ENCODE peak calls at places on chromosomes 2 and 18, in six cellular contexts. Q, P, H, A, E and K are unnamed samples.

GRCh38 chr2:128498086-128498485 is 179.4 kb upstream of the HS6ST1 start:
- DNase-seq in Q (no peak), H (no peak), E (no peak), A (no peak), P (no peak), K (no peak)

GRCh38 chr2:32805104-32806095 is 141.4 kb upstream of the LTBP1 start:
- DNase-seq in E (no peak), Q (no peak), A (peak), H (no peak), P (peak), K (peak)

GRCh38 chr2:11481426-11481788 is 15.4 kb upstream of the E2F6 start:
- DNase-seq in H (no peak), Q (no peak), A (no peak), E (no peak), P (no peak), K (no peak)

GRCh38 chr2:133266075-133266925 is 302.0 kb downstream of the NCKAP5 start:
- DNase-seq in Q (peak), A (no peak), E (no peak), P (no peak), H (peak), K (no peak)

GRCh38 chr2:193703411-193703810 is 1508.7 kb upstream of the TMEFF2 start:
- DNase-seq in E (no peak), Q (no peak), H (no peak), P (no peak), A (no peak), K (no peak)

GRCh38 chr2:131050896-131051295 is 42.4 kb downstream of the FAM168B start:
- DNase-seq in P (no peak), A (no peak), E (no peak), Q (no peak), H (no peak), K (no peak)

GRCh38 chr2:15561574-15562344 is 625 bp upstream of the NBAS start:
- DNase-seq in P (peak), A (no peak), E (no peak), H (no peak), Q (no peak), K (peak)

GRCh38 chr2:239824051-239824694 is 201.0 kb downstream of the NDUFA10 start:
- DNase-seq in A (no peak), Q (peak), E (peak), H (peak), P (no peak), K (peak)

GRCh38 chr2:24855703-24856102 is 62.5 kb downstream of the CENPO start:
- DNase-seq in A (peak), E (no peak), H (no peak), Q (no peak), P (peak), K (no peak)

GRCh38 chr2:146374505-146374904 is 1470.3 kb upstream of the ACVR2A start:
- DNase-seq in P (peak), A (no peak), H (no peak), Q (no peak), E (no peak), K (no peak)

GRCh38 chr2:133652407-133652806 is 84.1 kb upstream of the NCKAP5 start:
- DNase-seq in A (no peak), P (peak), H (no peak), E (no peak), Q (no peak), K (no peak)

GRCh38 chr2:63506350-63506749 is 81.9 kb downstream of the WDPCP start:
- DNase-seq in P (no peak), H (no peak), E (no peak), Q (no peak), A (no peak), K (no peak)

GRCh38 chr2:33215983-33216382 is 260.5 kb upstream of the RASGRP3 start:
- DNase-seq in A (peak), P (no peak), H (no peak), Q (no peak), E (no peak), K (no peak)

GRCh38 chr18:56869189-56869777 is 218.1 kb downstream of the WDR7 start:
- DNase-seq in H (no peak), P (peak), A (peak), Q (no peak), E (no peak), K (peak)

GRCh38 chr2:136134126-136134525 is 16.2 kb upstream of the CXCR4 start:
- DNase-seq in Q (no peak), P (no peak), H (no peak), A (no peak), E (no peak), K (no peak)

GRCh38 chr2:65053199-65053598 is 3.0 kb upstream of the CEP68 start:
- DNase-seq in H (no peak), P (no peak), Q (no peak), A (no peak), E (no peak), K (no peak)

GRCh38 chr2:236408786-236409185 is 144.6 kb upstream of the ASB18 start:
- DNase-seq in E (no peak), A (no peak), P (no peak), H (no peak), Q (no peak), K (no peak)

GRCh38 chr2:152387046-152387445 is 52.1 kb downstream of the FMNL2 start:
- DNase-seq in E (no peak), A (peak), P (peak), Q (no peak), H (no peak), K (no peak)

GRCh38 chr2:147420517-147420916 is 424.3 kb upstream of the ACVR2A start:
- DNase-seq in H (peak), Q (no peak), E (no peak), A (no peak), P (no peak), K (no peak)

GRCh38 chr2:163778045-163778753 is 42.4 kb upstream of the FIGN start:
- DNase-seq in H (no peak), P (peak), E (no peak), Q (no peak), A (peak), K (peak)

GRCh38 chr2:109428281-109428680 is 185.5 kb downstream of the SEPTIN10 start:
- DNase-seq in P (no peak), Q (no peak), A (no peak), H (no peak), E (no peak), K (no peak)

GRCh38 chr2:21276163-21276562 is 152.4 kb downstream of the TDRD15 start:
- DNase-seq in Q (no peak), A (no peak), E (no peak), P (no peak), H (no peak), K (no peak)

GRCh38 chr2:161031516-161031915 is 128.7 kb upstream of the TANK start:
- DNase-seq in H (no peak), Q (no peak), A (no peak), E (no peak), P (peak), K (no peak)

GRCh38 chr18:58687871-58688308 is 16.6 kb downstream of the MALT1 start:
- DNase-seq in E (no peak), P (no peak), H (no peak), Q (no peak), A (no peak), K (no peak)

GRCh38 chr2:223442874-223443273 is 159.3 kb downstream of the SCG2 start:
- DNase-seq in E (no peak), Q (no peak), H (no peak), P (peak), A (peak), K (no peak)

GRCh38 chr2:46451131-46451711 is 28.1 kb upstream of the TMEM247 start:
- DNase-seq in P (peak), A (peak), Q (no peak), H (no peak), E (no peak), K (peak)

GRCh38 chr2:109126501-109126860 is 2.5 kb upstream of the SH3RF3 start:
- DNase-seq in P (peak), A (peak), E (no peak), H (no peak), Q (no peak), K (peak)

GRCh38 chr2:184302506-184302905 is 295.8 kb upstream of the ZNF804A start:
- DNase-seq in H (no peak), Q (no peak), P (no peak), E (no peak), A (peak), K (no peak)

GRCh38 chr2:19425419-19425818 is 67.0 kb upstream of the OSR1 start:
- DNase-seq in H (no peak), P (no peak), E (no peak), A (no peak), Q (no peak), K (no peak)

GRCh38 chr2:60525859-60526258 is 27.6 kb downstream of the BCL11A start:
- DNase-seq in Q (no peak), P (no peak), A (no peak), E (no peak), H (no peak), K (no peak)

GRCh38 chr2:60522462-60522861 is 31.0 kb downstream of the BCL11A start:
- DNase-seq in Q (no peak), H (no peak), A (no peak), P (no peak), E (no peak), K (no peak)

GRCh38 chr2:60520917-60521539 is 32.4 kb downstream of the BCL11A start:
- DNase-seq in Q (no peak), P (no peak), A (no peak), E (no peak), H (no peak), K (no peak)

GRCh38 chr2:60526623-60527022 is 26.8 kb downstream of the BCL11A start:
- DNase-seq in A (no peak), E (no peak), Q (no peak), P (no peak), H (no peak), K (no peak)

DNA sequence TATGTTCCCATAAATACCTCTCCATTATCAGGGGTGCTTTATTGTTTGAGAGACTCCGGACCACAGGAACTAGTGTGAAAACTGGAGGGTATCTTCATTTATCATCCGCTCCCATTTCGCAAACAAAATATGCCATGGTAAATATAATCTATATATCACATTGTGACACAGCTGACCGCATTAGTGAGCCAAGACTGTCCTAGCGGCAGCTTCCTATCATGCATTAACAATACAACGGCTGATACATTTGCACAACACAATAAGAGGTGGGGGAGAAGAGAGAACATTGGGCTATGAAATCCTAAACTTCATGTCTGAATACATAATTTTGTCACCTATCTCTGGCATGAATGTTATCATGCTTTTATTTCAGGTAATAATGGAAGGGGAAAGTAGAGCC is 29.5 kb downstream of the BCL11A start:
- DNase-seq in E (no peak), P (no peak), H (no peak), Q (no peak), A (no peak), K (no peak)
- H3K27ac ChIP-seq in E (no peak), P (no peak), H (no peak), Q (no peak), A (no peak), K (no peak)

GRCh38 chr2:218832520-218832919 is 917 bp upstream of the PRKAG3 start:
- DNase-seq in P (no peak), E (no peak), A (no peak), Q (no peak), H (no peak), K (no peak)

GRCh38 chr2:218837495-218837894 is 5.9 kb upstream of the PRKAG3 start:
- DNase-seq in A (no peak), H (no peak), P (no peak), Q (no peak), E (no peak), K (no peak)

GRCh38 chr2:218833023-218833609 is 1.5 kb upstream of the PRKAG3 start:
- DNase-seq in P (no peak), A (no peak), Q (no peak), H (no peak), E (no peak), K (no peak)

GRCh38 chr2:218832081-218832480 is 478 bp upstream of the PRKAG3 start:
- DNase-seq in A (no peak), Q (no peak), P (no peak), E (no peak), H (no peak), K (no peak)

DNA sequence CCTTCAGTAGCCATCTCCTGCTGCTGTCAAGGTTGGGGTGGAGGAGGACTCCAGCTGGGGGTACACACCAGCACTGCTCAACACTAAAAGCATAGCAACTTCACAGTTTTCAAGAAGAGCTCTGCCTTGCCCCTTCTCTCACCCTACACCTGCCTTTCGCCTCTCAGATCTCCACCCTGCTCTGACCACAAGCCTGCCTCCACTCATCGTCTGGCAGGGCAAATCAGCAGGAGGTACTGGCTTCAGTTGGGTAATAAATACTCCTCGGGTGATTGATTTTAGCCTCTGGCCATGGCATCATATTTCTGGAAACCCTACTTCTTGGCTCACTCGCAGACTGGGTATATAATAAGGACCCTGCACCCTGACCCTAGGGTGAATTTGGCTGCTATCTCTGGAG is 3.1 kb upstream of the PRKAG3 start:
- DNase-seq in E (no peak), Q (no peak), H (no peak), A (no peak), P (no peak), K (no peak)
- H4K91ac ChIP-seq in E (no peak), Q (no peak), H (no peak), A (no peak), P (no peak), K (no peak)

DNA sequence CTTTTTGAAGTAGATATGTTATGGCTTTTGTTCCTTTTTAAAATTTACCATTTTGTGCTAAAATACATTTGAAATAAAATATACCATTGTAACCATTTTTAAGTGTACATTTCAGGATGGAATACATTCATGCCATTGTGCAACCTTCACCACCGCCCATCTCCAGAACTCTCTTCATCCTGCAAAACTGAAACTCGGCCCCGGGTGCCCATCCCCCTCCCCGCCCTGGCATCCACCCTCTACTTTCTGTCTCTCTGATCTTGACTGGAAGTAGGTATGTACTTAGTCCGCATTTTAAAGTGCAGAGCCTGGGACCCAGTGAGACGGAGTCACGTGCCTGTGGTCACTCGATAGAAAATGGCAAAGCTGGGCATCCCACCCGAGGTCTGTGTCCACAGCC is 45.6 kb downstream of the DIPK1C start:
- DNase-seq in E (no peak), P (no peak), A (no peak), Q (no peak), H (no peak), K (no peak)
- H3K27ac ChIP-seq in E (no peak), P (no peak), A (no peak), Q (peak), H (no peak), K (no peak)

GRCh38 chr2:119264781-119265692 is 41.4 kb downstream of the STEAP3 start:
- DNase-seq in E (no peak), Q (no peak), A (peak), P (peak), H (peak), K (peak)
- H4K91ac ChIP-seq in E (no peak), Q (no peak), A (no peak), P (no peak), H (no peak), K (no peak)

GRCh38 chr18:12884521-12885323 is 685 bp upstream of the PTPN2 start:
- DNase-seq in P (no peak), A (no peak), E (no peak), Q (no peak), H (no peak), K (no peak)
- H3K27ac ChIP-seq in P (peak), A (peak), E (no peak), Q (no peak), H (no peak), K (no peak)

GRCh38 chr2:61534926-61535325 is 3.2 kb downstream of the XPO1 start:
- DNase-seq in A (no peak), Q (no peak), H (no peak), P (peak), E (no peak), K (no peak)

GRCh38 chr2:61530365-61531148 is 7.6 kb downstream of the XPO1 start:
- DNase-seq in A (peak), H (no peak), Q (no peak), E (no peak), P (no peak), K (peak)

GRCh38 chr2:61535449-61535848 is 2.7 kb downstream of the XPO1 start:
- DNase-seq in P (no peak), E (no peak), H (no peak), Q (no peak), A (no peak), K (no peak)

DNA sequence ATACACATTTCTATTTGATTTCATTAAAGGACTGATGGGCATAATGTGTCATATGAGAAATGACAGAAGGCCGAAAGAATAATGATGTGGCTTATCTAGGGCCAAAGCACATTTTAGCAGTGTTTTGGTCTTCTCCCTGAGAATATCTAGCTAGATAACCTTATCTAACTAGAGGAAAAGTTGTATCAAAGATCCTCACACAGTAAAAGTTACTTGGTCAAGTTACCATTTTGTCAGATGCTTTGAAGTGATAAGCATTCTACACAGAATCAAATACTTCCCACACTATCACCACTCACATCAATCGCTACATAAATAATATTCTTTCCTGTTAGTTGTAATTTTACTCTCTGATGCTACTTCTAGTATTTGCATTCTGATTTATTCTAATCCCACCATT is 8.2 kb downstream of the XPO1 start:
- DNase-seq in H (no peak), P (no peak), A (no peak), E (no peak), Q (no peak), K (no peak)
- H4K91ac ChIP-seq in H (no peak), P (no peak), A (no peak), E (no peak), Q (no peak), K (no peak)

DNA sequence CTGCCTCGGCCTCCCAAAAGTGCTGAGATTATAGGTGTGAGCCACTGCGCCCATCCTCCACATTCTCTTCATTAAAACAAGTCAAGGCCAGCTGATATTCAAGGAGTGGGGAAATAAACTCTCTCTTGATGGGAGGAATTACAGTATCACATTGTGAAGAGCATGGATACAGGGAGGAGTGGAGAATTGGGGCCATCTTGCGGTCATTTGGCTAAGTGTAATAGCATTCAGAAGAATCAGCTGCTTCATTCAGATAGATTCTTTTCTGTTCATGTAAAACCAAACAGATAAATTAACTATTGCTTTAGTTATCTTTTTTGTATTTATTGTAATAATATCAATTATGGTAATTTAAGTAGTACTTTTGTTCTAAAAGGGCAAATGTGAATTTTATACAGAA is 156.3 kb downstream of the UBR3 start:
- DNase-seq in H (no peak), Q (no peak), P (no peak), A (no peak), E (no peak), K (no peak)
- H3K27ac ChIP-seq in H (no peak), Q (no peak), P (no peak), A (no peak), E (no peak), K (no peak)